ENCODE peak calls at places on chromosome 18, in six cellular contexts. Y is IMR-90; A is pancreas; E is CD8-positive, alpha-beta T cell; K is hepatocyte; W is neural progenitor cell. D is an unnamed sample.

GRCh38 chr18:2513616-2514015 is 57.7 kb downstream of the METTL4 start:
- DNase-seq in Y (peak; percentile 21), A (no peak), E (no peak), K (no peak), W (no peak), D (no peak)

GRCh38 chr18:67266591-67267237 is 249.8 kb downstream of the DSEL start:
- DNase-seq in Y (peak; percentile 59), A (no peak), E (no peak), K (no peak), W (no peak), D (no peak)

GRCh38 chr18:34001376-34001775 is 223.3 kb downstream of the NOL4 start:
- DNase-seq in Y (no peak), A (no peak), E (no peak), K (no peak), W (no peak), D (no peak)

GRCh38 chr18:75341897-75342296 is 85.6 kb downstream of the SMIM21 start:
- DNase-seq in Y (no peak), A (no peak), E (no peak), K (no peak), W (no peak), D (no peak)

GRCh38 chr18:63823516-63824219 is 48.5 kb downstream of the SERPINB7 start:
- DNase-seq in Y (peak; percentile 77), A (peak; percentile 45), E (no peak), K (no peak), W (peak; percentile 40), D (no peak)

GRCh38 chr18:55321268-55322175 is 266.5 kb downstream of the TCF4 start:
- DNase-seq in Y (peak; percentile 89), A (peak; percentile 64), E (no peak), K (peak; percentile 91), W (peak; percentile 91), D (peak; percentile 93)

GRCh38 chr18:34595673-34596072 is 114.4 kb upstream of the DTNA start:
- DNase-seq in Y (peak; percentile 41), A (no peak), E (no peak), K (peak; percentile 38), W (peak; percentile 40), D (no peak)

GRCh38 chr18:12628706-12629702 is 28.9 kb downstream of the SPIRE1 start:
- DNase-seq in Y (peak; percentile 89), A (no peak), E (no peak), K (no peak), W (no peak), D (no peak)

GRCh38 chr18:34352385-34353163 is 127.9 kb upstream of the NOL4 start:
- DNase-seq in Y (no peak), A (no peak), E (no peak), K (peak; percentile 16), W (peak; percentile 10), D (no peak)

GRCh38 chr18:58438161-58438983 is 190.5 kb downstream of the ALPK2 start:
- DNase-seq in Y (peak; percentile 41), A (no peak), E (no peak), K (no peak), W (peak; percentile 23), D (no peak)

GRCh38 chr18:13070460-13070859 is 79.3 kb downstream of the CEP192 start:
- DNase-seq in Y (peak; percentile 45), A (no peak), E (no peak), K (peak; percentile 29), W (no peak), D (no peak)

GRCh38 chr18:39960545-39960944 is 1994.5 kb upstream of the PIK3C3 start:
- DNase-seq in Y (peak; percentile 21), A (no peak), E (no peak), K (no peak), W (no peak), D (no peak)

GRCh38 chr18:37962316-37962966 is 396.8 kb upstream of the CELF4 start:
- DNase-seq in Y (no peak), A (no peak), E (no peak), K (peak; percentile 16), W (peak; percentile 65), D (no peak)

GRCh38 chr18:12947355-12948054 is at the start of gene SEH1L:
- DNase-seq in Y (peak; percentile 98), A (peak; percentile 100), E (peak; percentile 99), K (peak; percentile 100), W (peak; percentile 99), D (peak; percentile 95)

GRCh38 chr18:36274296-36274695 is 23.2 kb upstream of the FHOD3 start:
- DNase-seq in Y (no peak), A (no peak), E (no peak), K (no peak), W (no peak), D (no peak)

GRCh38 chr18:66645983-66646382 is 42.1 kb upstream of the CDH19 start:
- DNase-seq in Y (no peak), A (no peak), E (no peak), K (no peak), W (no peak), D (no peak)

GRCh38 chr18:13612111-13612997 is 114.0 kb downstream of the FAM210A start:
- DNase-seq in Y (no peak), A (no peak), E (peak; percentile 77), K (no peak), W (no peak), D (no peak)

GRCh38 chr18:79702906-79703305 is 23.3 kb downstream of the CTDP1 start:
- DNase-seq in Y (no peak), A (no peak), E (no peak), K (no peak), W (no peak), D (no peak)
- H3K36me3 ChIP-seq in Y (peaks cover 61% of the 10 kb centered on the region), A (peaks cover 55% of the 10 kb centered on the region), E (peaks cover 33% of the 10 kb centered on the region), K (no peaks in the 10 kb centered on the region), W (no peaks in the 10 kb centered on the region), D (no peaks in the 10 kb centered on the region)

GRCh38 chr18:31233550-31234306 is 71.1 kb upstream of the DSC1 start:
- DNase-seq in Y (no peak), A (no peak), E (no peak), K (no peak), W (no peak), D (no peak)
- H3K4me3 ChIP-seq in Y (no peak overlapping the region), A (no peak overlapping the region), E (no peak overlapping the region), K (no peak overlapping the region), W (no peak overlapping the region), D (no peak overlapping the region)

GRCh38 chr18:54162431-54162830 is 62.0 kb downstream of the MBD2 start:
- DNase-seq in Y (peak; percentile 78), A (no peak), E (no peak), K (no peak), W (no peak), D (peak; percentile 21)

GRCh38 chr18:54163458-54163857 is 61.0 kb downstream of the MBD2 start:
- DNase-seq in Y (peak; percentile 13), A (no peak), E (no peak), K (no peak), W (no peak), D (no peak)

GRCh38 chr18:54159916-54160315 is 64.6 kb downstream of the MBD2 start:
- DNase-seq in Y (no peak), A (no peak), E (no peak), K (no peak), W (no peak), D (no peak)

GRCh38 chr18:54157646-54158045 is 66.8 kb downstream of the MBD2 start:
- DNase-seq in Y (no peak), A (no peak), E (no peak), K (no peak), W (no peak), D (no peak)

DNA sequence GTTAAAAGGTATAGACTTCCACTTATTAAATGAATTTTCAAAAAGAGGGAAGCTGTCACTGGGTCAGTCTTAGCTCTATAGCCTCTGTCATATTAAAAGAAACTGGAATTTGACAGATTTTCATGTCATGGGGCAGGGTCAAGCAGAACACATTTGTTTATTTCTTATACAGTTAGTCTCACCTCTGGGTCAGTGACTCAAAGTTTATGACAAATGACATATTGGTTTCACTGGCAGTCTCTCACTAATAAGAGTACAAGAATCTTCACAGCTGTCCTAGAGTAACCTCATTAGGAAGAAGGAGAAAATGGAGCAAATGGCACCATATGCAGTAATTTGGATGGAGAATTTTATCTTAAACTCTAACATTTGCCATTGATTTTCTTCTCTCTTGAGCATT is 63.2 kb downstream of the MBD2 start:
- DNase-seq in Y (peak; percentile 29), A (no peak), E (no peak), K (no peak), W (no peak), D (no peak)
- H3K36me3 ChIP-seq in Y (peaks cover 37% of the 10 kb centered on the region), A (peaks cover 51% of the 10 kb centered on the region), E (peaks cover 42% of the 10 kb centered on the region), K (no peaks in the 10 kb centered on the region), W (no peaks in the 10 kb centered on the region), D (peaks cover 57% of the 10 kb centered on the region)

GRCh38 chr18:48942086-48942485 is 8.7 kb downstream of the SMAD7 start:
- DNase-seq in Y (no peak), A (no peak), E (no peak), K (no peak), W (no peak), D (no peak)
- H3K4me3 ChIP-seq in Y (no peak overlapping the region), A (no peak overlapping the region), E (peak overlapping the region; percentile 49), K (no peak overlapping the region), W (no peak overlapping the region), D (no peak overlapping the region)

GRCh38 chr18:6954501-6954900 is 163.1 kb downstream of the LAMA1 start:
- DNase-seq in Y (no peak), A (no peak), E (no peak), K (no peak), W (no peak), D (no peak)

GRCh38 chr18:6955304-6955703 is 162.3 kb downstream of the LAMA1 start:
- DNase-seq in Y (no peak), A (no peak), E (no peak), K (no peak), W (no peak), D (no peak)

GRCh38 chr18:6956999-6957398 is 160.6 kb downstream of the LAMA1 start:
- DNase-seq in Y (no peak), A (no peak), E (no peak), K (no peak), W (no peak), D (no peak)

GRCh38 chr18:6959110-6959509 is 158.5 kb downstream of the LAMA1 start:
- DNase-seq in Y (no peak), A (no peak), E (no peak), K (no peak), W (no peak), D (no peak)

DNA sequence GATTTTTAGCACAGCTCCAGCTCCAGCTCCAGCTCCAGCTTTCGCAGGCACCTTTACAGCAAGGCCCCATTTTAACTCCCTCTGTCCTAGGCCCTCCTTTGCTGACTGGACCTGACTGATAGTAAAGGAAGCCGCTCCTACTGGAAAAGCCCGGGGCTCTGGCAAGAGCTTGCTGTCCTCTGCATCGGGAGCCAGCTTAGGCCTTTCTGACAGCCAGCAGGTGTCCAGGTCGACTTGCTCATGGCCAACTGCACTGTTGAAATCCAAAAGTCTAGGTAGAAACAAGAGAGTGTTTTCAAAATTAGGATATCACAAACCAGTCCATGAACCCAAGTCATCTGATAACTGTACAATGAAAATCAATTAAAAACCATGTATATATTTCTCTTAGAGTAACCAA is 161.1 kb downstream of the LAMA1 start:
- DNase-seq in Y (no peak), A (no peak), E (no peak), K (no peak), W (no peak), D (no peak)
- H3K36me3 ChIP-seq in Y (peaks cover 17% of the 10 kb centered on the region), A (no peaks in the 10 kb centered on the region), E (no peaks in the 10 kb centered on the region), K (no peaks in the 10 kb centered on the region), W (peaks cover 12% of the 10 kb centered on the region), D (no peaks in the 10 kb centered on the region)

D was measured in MG63.